ENCODE peak calls at places on chromosomes 7 and 10, in five cellular contexts. L, O, N, S and W are unnamed samples.

GRCh38 chr7:100632951-100633717 is 8.2 kb downstream of the TFR2 start:
- DNase-seq in L (no peak), O (peak; percentile 24), N (peak; percentile 43), S (no peak), W (peak; percentile 23)

GRCh38 chr10:420154-421121 is 269.0 kb downstream of the DIP2C start:
- DNase-seq in L (no peak), O (peak; percentile 7), N (peak; percentile 45), S (no peak), W (no peak)

GRCh38 chr7:229184-229964 is 37.0 kb downstream of the FAM20C start:
- DNase-seq in L (peak; percentile 86), O (peak; percentile 95), N (peak; percentile 88), S (no peak), W (peak; percentile 96)

GRCh38 chr7:47982610-47983009 is 3.2 kb upstream of the HUS1 start:
- DNase-seq in L (no peak), O (no peak), N (no peak), S (no peak), W (no peak)

GRCh38 chr10:124200011-124200410 is 106.6 kb upstream of the CHST15 start:
- DNase-seq in L (no peak), O (no peak), N (no peak), S (no peak), W (no peak)

GRCh38 chr10:110425684-110426293 is 71.9 kb upstream of the DUSP5 start:
- DNase-seq in L (peak; percentile 99), O (peak; percentile 83), N (no peak), S (no peak), W (peak; percentile 98)

GRCh38 chr7:50393076-50393475 is 57.1 kb downstream of the FIGNL1 start:
- DNase-seq in L (no peak), O (no peak), N (no peak), S (no peak), W (no peak)

GRCh38 chr10:1232164-1232911 is 176.2 kb downstream of the WDR37 start:
- DNase-seq in L (no peak), O (no peak), N (no peak), S (no peak), W (no peak)

GRCh38 chr10:128695931-128696330 is 569.7 kb upstream of the MKI67 start:
- DNase-seq in L (no peak), O (no peak), N (no peak), S (no peak), W (no peak)

GRCh38 chr7:17408904-17409290 is 110.4 kb downstream of the AHR start:
- DNase-seq in L (no peak), O (no peak), N (no peak), S (no peak), W (no peak)

GRCh38 chr10:3941676-3942075 is 156.7 kb upstream of the KLF6 start:
- DNase-seq in L (no peak), O (no peak), N (no peak), S (no peak), W (no peak)

GRCh38 chr7:48887500-48887899 is 36.8 kb upstream of the CDC14C start:
- DNase-seq in L (no peak), O (no peak), N (peak; percentile 23), S (no peak), W (no peak)

GRCh38 chr7:37853468-37853867 is 5.1 kb downstream of the NME8 start:
- DNase-seq in L (no peak), O (peak; percentile 1), N (no peak), S (no peak), W (peak; percentile 4)

GRCh38 chr10:128274938-128275337 is 148.7 kb upstream of the MKI67 start:
- DNase-seq in L (peak; percentile 0), O (peak; percentile 12), N (peak; percentile 58), S (no peak), W (peak; percentile 46)

GRCh38 chr7:51593638-51594037 is 277.0 kb upstream of the COBL start:
- DNase-seq in L (no peak), O (no peak), N (no peak), S (no peak), W (no peak)

GRCh38 chr7:30102281-30102680 is 32.5 kb upstream of the MTURN start:
- DNase-seq in L (no peak), O (no peak), N (no peak), S (no peak), W (no peak)

GRCh38 chr7:157404845-157405481 is 68.2 kb downstream of the DNAJB6 start:
- DNase-seq in L (peak; percentile 77), O (peak; percentile 98), N (peak; percentile 57), S (no peak), W (peak; percentile 91)

GRCh38 chr10:119644215-119644826 is 6.9 kb upstream of the BAG3 start:
- DNase-seq in L (no peak), O (no peak), N (no peak), S (no peak), W (no peak)
- H3K4me3 ChIP-seq in L (no peak overlapping the region), O (no peak overlapping the region), N (no peak overlapping the region), S (no peak overlapping the region), W (no peak overlapping the region)

DNA sequence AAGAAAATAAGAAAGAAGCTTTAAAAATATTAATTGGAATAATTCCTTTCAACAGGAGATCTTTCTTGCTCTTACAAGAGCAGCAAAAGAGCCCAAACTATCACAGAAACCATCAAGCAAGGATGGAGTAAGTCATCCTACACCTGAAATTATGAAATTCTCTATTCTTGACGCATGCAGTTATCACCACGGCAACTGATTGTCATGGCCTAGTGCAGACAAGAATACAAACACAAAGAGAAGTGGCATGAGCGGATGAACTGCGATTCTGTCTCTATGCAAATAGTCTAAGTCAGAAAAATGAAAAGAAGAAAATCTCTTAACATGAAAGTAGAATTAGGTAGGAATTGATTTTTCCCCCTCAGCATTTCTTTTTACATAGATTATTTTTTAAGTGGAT is 54.8 kb upstream of the SLC35B4 start:
- DNase-seq in L (no peak), O (no peak), N (no peak), S (no peak), W (no peak)
- H3K4me3 ChIP-seq in L (no peak overlapping the region), O (no peak overlapping the region), N (no peak overlapping the region), S (no peak overlapping the region), W (no peak overlapping the region)

GRCh38 chr10:89307213-89307612 is 5.4 kb downstream of the IFIT2 start:
- DNase-seq in L (no peak), O (no peak), N (no peak), S (no peak), W (no peak)
- H3K4me3 ChIP-seq in L (no peak overlapping the region), O (no peak overlapping the region), N (no peak overlapping the region), S (no peak overlapping the region), W (no peak overlapping the region)

GRCh38 chr10:86304436-86304835 is 62.2 kb downstream of the GRID1 start:
- DNase-seq in L (no peak), O (no peak), N (no peak), S (no peak), W (no peak)
- H3K4me3 ChIP-seq in L (no peak overlapping the region), O (no peak overlapping the region), N (no peak overlapping the region), S (no peak overlapping the region), W (no peak overlapping the region)

GRCh38 chr10:58435297-58435696 is 50.1 kb downstream of the TFAM start:
- DNase-seq in L (peak; percentile 96), O (peak; percentile 96), N (peak; percentile 43), S (no peak), W (peak; percentile 96)
- H3K4me3 ChIP-seq in L (no peak overlapping the region), O (no peak overlapping the region), N (no peak overlapping the region), S (no peak overlapping the region), W (no peak overlapping the region)

DNA sequence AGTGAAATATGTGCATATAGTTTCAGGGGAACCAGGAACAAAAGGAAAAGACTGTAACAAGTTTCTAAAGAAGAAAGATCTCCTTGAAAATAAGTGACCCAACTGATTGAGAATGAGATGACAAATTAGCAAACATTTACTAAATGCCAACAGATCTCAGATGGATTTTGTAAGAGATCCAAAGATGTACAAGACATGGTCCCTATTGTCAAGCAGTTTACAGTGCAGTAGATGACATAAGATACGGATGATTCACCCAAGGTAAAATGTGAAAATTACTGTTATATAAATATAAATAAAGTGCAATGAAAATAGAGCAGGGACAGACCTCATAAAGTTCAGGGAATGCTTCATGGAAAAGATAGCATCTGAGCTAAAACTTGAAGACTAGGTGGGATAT is 121.5 kb upstream of the FZD1 start:
- DNase-seq in L (no peak), O (no peak), N (no peak), S (no peak), W (no peak)
- H3K4me3 ChIP-seq in L (no peak overlapping the region), O (no peak overlapping the region), N (no peak overlapping the region), S (no peak overlapping the region), W (no peak overlapping the region)

DNA sequence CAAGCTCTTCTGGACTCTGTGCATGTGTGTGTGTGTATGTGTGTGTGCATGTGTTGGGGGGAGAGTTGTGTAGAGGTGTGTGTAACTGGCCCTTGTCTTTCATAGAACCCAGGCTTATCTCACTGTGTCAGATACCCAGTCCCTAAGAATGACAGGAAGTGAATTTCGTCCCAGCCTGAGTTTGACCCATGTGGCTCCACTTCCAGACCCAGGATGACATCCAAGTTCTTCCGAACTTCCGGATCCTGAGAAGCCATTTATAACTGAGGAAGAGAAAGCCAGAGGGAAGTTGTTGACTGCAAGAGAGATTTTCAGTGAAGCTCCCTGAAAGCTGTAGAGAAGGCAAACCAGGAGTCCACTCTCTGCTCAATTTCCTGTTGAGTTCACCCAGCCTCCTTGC is 53.2 kb downstream of the ADRB1 start:
- DNase-seq in L (no peak), O (no peak), N (no peak), S (no peak), W (no peak)
- H3K4me3 ChIP-seq in L (no peak overlapping the region), O (no peak overlapping the region), N (no peak overlapping the region), S (no peak overlapping the region), W (no peak overlapping the region)

GRCh38 chr7:95582578-95583293 is 13.6 kb downstream of the PDK4 start:
- DNase-seq in L (no peak), O (no peak), N (no peak), S (no peak), W (no peak)
- H3K4me3 ChIP-seq in L (no peak overlapping the region), O (no peak overlapping the region), N (no peak overlapping the region), S (no peak overlapping the region), W (no peak overlapping the region)

GRCh38 chr10:70456164-70456563 is 14.7 kb upstream of the NODAL start:
- DNase-seq in L (no peak), O (no peak), N (no peak), S (no peak), W (no peak)

GRCh38 chr10:70459771-70460490 is 18.4 kb upstream of the NODAL start:
- DNase-seq in L (no peak), O (no peak), N (no peak), S (no peak), W (no peak)

GRCh38 chr10:70458329-70459060 is 17.0 kb upstream of the NODAL start:
- DNase-seq in L (peak; percentile 24), O (peak; percentile 68), N (peak; percentile 86), S (no peak), W (peak; percentile 69)

GRCh38 chr10:70459061-70459770 is 17.7 kb upstream of the NODAL start:
- DNase-seq in L (no peak), O (no peak), N (no peak), S (no peak), W (no peak)

DNA sequence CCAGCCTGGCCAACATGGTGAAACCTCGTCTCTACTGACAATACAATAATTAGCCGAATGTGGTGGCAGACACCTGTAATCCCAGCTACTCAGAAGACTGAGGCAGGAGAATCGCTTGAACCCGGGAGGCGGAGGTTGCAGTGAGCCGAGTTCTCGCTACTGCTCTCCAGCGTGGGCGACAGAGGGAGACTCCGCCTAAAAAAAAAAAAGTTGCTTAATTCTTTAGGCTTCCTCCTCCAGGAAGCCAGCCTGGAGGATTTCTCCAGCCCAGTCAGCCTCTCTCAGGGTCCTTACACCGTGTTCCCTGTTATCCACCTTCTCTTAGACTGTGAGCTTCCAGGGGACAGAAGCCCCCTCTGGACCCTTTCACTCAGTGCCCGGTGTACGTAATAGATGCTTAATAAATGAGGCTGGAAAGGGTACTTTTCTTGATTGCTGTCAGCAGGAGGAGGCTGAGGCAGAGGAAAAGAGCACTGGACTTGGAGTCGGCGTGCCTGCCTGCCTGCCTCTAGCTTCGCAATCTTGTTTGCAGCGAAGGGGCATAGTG is 16.4 kb upstream of the NODAL start:
- DNase-seq in L (no peak), O (no peak), N (no peak), S (no peak), W (no peak)
- H3K4me3 ChIP-seq in L (no peak overlapping the region), O (no peak overlapping the region), N (peak overlapping the region; percentile 63), S (peak overlapping the region; percentile 23), W (no peak overlapping the region)